ENCODE peak calls at places on chromosomes 12 and 14, in eight cellular contexts. X is AG09319, H is heart right ventricle, A is fibroblast of mammary gland, W is fibroblast of pulmonary artery, C is stomach, T is omental fat pad, G is neural progenitor cell. Q is an unnamed sample.

GRCh38 chr14:58152569-58152857 is 500 bp upstream of the ARMH4 start:
- DNase-seq in X (no peak), H (no peak), A (no peak), W (no peak), C (no peak), T (no peak), G (no peak), Q (no peak)

GRCh38 chr12:105742567-105742874 is 396.2 kb downstream of the NUAK1 start:
- DNase-seq in X (no peak), H (peak), A (no peak), W (no peak), C (no peak), T (no peak), G (no peak), Q (no peak)

GRCh38 chr12:57983150-57983857 is 41.9 kb downstream of the ATP23 start:
- DNase-seq in X (peak), H (peak), A (peak), W (peak), C (no peak), T (no peak), G (peak), Q (peak)

GRCh38 chr12:41151789-41152188 is 36.3 kb upstream of the PDZRN4 start:
- DNase-seq in X (no peak), H (no peak), A (peak), W (no peak), C (no peak), T (no peak), G (no peak), Q (peak)

GRCh38 chr12:88793091-88793490 is 212.8 kb upstream of the KITLG start:
- DNase-seq in X (no peak), H (no peak), A (peak), W (peak), C (no peak), T (no peak), G (no peak), Q (peak)

GRCh38 chr12:6326316-6326959 is 15.4 kb downstream of the TNFRSF1A start:
- DNase-seq in X (no peak), H (peak), A (peak), W (peak), C (peak), T (no peak), G (peak), Q (peak)

GRCh38 chr14:55609681-55610080 is 29.7 kb downstream of the KTN1 start:
- DNase-seq in X (no peak), H (no peak), A (peak), W (peak), C (no peak), T (no peak), G (peak), Q (no peak)

GRCh38 chr14:75543258-75543657 is 21.0 kb downstream of the BATF start:
- DNase-seq in X (no peak), H (no peak), A (no peak), W (no peak), C (no peak), T (no peak), G (no peak), Q (no peak)

GRCh38 chr14:44962573-44963528 is 861 bp downstream of the TOGARAM1 start:
- DNase-seq in X (no peak), H (peak), A (peak), W (peak), C (peak), T (no peak), G (peak), Q (peak)

GRCh38 chr14:33291529-33292104 is 352.9 kb downstream of the NPAS3 start:
- DNase-seq in X (no peak), H (no peak), A (no peak), W (no peak), C (no peak), T (no peak), G (no peak), Q (no peak)

GRCh38 chr12:7498832-7499231 is 4.7 kb downstream of the CD163 start:
- DNase-seq in X (peak), H (no peak), A (peak), W (peak), C (no peak), T (no peak), G (no peak), Q (peak)

GRCh38 chr14:69617796-69618195 is 6.4 kb downstream of the SUSD6 start:
- DNase-seq in X (no peak), H (no peak), A (no peak), W (no peak), C (no peak), T (no peak), G (no peak), Q (no peak)

GRCh38 chr12:138898-139534 is 72.4 kb downstream of the IQSEC3 start:
- DNase-seq in X (no peak), H (peak), A (peak), W (peak), C (no peak), T (no peak), G (peak), Q (peak)

GRCh38 chr12:64819816-64820402 is 4.5 kb upstream of the TBC1D30 start:
- DNase-seq in X (no peak), H (no peak), A (no peak), W (no peak), C (no peak), T (no peak), G (no peak), Q (no peak)

GRCh38 chr12:117590386-117590785 is 229.0 kb upstream of the NOS1 start:
- DNase-seq in X (no peak), H (no peak), A (no peak), W (no peak), C (no peak), T (no peak), G (no peak), Q (no peak)

GRCh38 chr12:27498761-27499160 is 25.2 kb upstream of the PPFIBP1 start:
- DNase-seq in X (no peak), H (no peak), A (peak), W (no peak), C (no peak), T (no peak), G (no peak), Q (no peak)

GRCh38 chr12:48968467-48968866 is 3.1 kb downstream of the WNT10B start:
- DNase-seq in X (no peak), H (no peak), A (no peak), W (no peak), C (no peak), T (no peak), G (no peak), Q (no peak)

GRCh38 chr12:48966177-48966890 is 5.2 kb downstream of the WNT10B start:
- DNase-seq in X (no peak), H (no peak), A (no peak), W (no peak), C (no peak), T (no peak), G (no peak), Q (no peak)

GRCh38 chr12:48961801-48962200 is 4.5 kb upstream of the ARF3 start:
- DNase-seq in X (no peak), H (no peak), A (peak), W (no peak), C (no peak), T (no peak), G (no peak), Q (no peak)

GRCh38 chr12:48968004-48968403 is 3.5 kb downstream of the WNT10B start:
- DNase-seq in X (no peak), H (no peak), A (no peak), W (no peak), C (no peak), T (no peak), G (no peak), Q (no peak)

DNA sequence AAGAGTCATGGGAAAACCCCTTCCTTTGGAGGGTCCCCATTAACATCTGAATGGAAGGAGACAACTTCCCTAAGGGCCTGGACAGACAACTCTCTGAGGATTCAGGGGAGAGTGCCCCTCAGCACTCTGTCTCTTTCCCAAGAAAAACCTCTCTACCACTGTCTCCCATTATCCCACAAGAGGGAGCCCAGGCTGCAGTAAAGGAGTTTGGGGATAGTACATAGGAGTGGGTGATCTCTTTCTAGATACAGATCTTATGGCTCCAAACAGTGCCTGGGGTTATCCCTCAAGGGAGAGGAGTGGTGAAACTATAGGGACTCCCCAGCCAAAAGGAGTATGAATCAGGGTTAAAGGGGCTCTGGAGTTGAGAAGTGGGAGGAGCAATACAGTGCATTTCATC is 6.1 kb downstream of the WNT10B start:
- DNase-seq in X (no peak), H (no peak), A (peak), W (no peak), C (no peak), T (no peak), G (peak), Q (no peak)
- TF ChIP-seq CTCF in X (peak), H (no peak), A (peak), W (peak), C (no peak), T (no peak), G (peak), Q (peak)

GRCh38 chr14:22644305-22644635 is at the start of gene OR6J1:
- DNase-seq in X (no peak), H (no peak), A (no peak), W (no peak), C (no peak), T (no peak), G (no peak), Q (no peak)
- TF ChIP-seq CTCF in X (no peak), H (no peak), A (no peak), W (no peak), C (no peak), T (no peak), G (no peak), Q (no peak)

DNA sequence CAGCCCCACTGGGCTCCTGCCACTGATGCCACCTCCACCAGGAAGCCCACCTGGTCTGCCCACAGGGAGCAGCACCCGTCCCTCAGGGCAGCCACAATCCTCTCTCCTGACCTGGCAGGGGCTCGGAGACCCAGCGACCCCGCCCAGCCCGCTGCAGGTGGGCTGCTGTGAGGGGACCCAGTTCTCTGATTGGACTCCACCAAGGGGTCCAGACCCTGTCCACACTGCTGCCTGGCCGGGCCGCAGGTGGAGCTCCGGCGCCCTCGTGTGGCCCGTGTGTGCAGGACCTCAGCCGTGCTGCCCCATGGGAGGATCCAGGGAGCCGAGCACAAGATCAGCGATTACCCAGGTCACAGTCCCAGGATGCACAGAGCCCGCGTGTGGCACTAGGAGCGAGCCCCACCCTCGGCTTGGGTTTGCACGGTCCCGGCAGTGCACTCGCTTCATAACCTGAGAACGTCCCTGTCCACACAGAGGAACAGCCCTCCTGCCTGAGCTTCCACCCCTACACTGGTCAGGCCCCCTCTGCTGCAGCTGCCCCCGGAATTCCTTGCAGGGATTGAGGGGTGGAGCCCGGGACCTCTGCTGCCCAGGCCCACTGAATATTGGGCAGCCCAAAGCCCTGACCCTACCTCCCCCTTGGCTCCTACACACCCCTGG is 35.4 kb upstream of the TMEM179 start:
- DNase-seq in X (peak), H (peak), A (peak), W (peak), C (peak), T (no peak), G (peak), Q (peak)
- TF ChIP-seq CTCF in X (peak), H (peak), A (peak), W (peak), C (peak), T (no peak), G (peak), Q (peak)

GRCh38 chr14:65373671-65374039 is 38.9 kb upstream of the FUT8 start:
- DNase-seq in X (no peak), H (no peak), A (no peak), W (no peak), C (peak), T (no peak), G (no peak), Q (no peak)
- TF ChIP-seq CTCF in X (no peak), H (no peak), A (no peak), W (no peak), C (no peak), T (no peak), G (no peak), Q (no peak)

DNA sequence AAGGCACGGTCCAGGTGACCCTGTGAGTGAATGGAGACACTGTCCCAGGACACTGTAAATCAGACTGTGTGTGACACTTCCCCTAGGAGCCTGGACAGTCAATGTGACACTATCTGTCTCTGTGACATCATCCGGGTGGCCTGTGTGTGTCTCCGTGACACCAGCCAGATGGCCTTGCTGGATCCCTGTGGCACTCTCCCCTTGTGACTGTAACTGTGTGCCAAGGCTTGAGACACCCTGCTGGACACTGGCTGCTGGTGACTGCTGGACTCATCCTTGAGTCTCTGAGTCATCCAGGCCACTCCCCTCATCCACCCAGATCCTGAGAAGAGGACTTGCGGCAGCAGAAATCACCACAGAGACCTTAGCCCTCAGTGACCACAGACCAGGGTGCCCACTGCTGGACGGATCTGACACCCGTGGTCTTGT is 51.6 kb downstream of the MVK start:
- DNase-seq in X (no peak), H (peak), A (peak), W (peak), C (no peak), T (no peak), G (no peak), Q (peak)
- TF ChIP-seq CTCF in X (no peak), H (no peak), A (peak), W (no peak), C (no peak), T (no peak), G (no peak), Q (peak)

DNA sequence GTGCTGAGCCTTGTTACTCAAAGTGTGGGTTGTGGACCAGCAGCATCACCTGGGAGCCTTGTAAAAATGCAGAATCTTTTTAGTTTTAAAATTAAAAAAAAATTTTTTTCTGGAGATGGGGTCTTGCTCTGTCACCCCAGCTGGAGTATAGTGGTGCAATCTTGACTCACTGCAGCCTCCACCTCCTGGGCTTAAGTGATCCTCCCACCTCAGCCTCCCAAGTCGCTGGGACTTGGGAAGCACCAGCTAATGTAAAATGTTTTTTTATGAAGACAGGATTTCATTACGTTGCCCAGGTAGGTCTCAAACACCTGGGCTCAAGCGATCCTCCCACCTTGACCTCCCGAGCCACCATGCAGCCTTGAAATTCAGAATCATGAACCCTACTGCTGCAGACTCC is 14.4 kb downstream of the MYBPC1 start:
- DNase-seq in X (no peak), H (no peak), A (no peak), W (no peak), C (no peak), T (no peak), G (no peak), Q (no peak)
- TF ChIP-seq CTCF in X (no peak), H (no peak), A (no peak), W (no peak), C (no peak), T (no peak), G (no peak), Q (no peak)